ENCODE peak calls at places on chromosomes 4 and X, in ten cellular contexts. V, K, I, F, J, Q, Y, P, U and B are unnamed samples. For H3K36me3, the result is how much of the 10 kb centered on the place peaks cover.

GRCh38 chr4:15024386-15024785 is 22.1 kb downstream of the CPEB2 start:
- DNase-seq in K (no peak), V (no peak), J (no peak), I (no peak), Q (no peak), F (no peak), U (no peak), Y (no peak), P (no peak), B (no peak)

GRCh38 chrX:41781500-41781899 is 57.5 kb downstream of the GPR82 start:
- DNase-seq in P (no peak), Y (no peak), J (no peak), F (peak), K (no peak), I (no peak), U (no peak), Q (peak), V (peak), B (no peak)

GRCh38 chr4:121668368-121669162 is 28.2 kb downstream of the ANXA5 start:
- DNase-seq in K (no peak), F (no peak), Y (no peak), P (no peak), U (no peak), J (no peak), I (no peak), V (no peak), Q (no peak), B (no peak)

GRCh38 chr4:22672519-22672918 is 20.2 kb upstream of the GBA3 start:
- DNase-seq in J (no peak), I (no peak), F (no peak), K (no peak), U (no peak), Q (no peak), Y (no peak), P (no peak), V (no peak), B (no peak)

GRCh38 chrX:136080766-136081165 is 66.6 kb upstream of the FHL1 start:
- DNase-seq in I (no peak), U (no peak), Y (no peak), K (no peak), J (no peak), F (no peak), V (no peak), Q (no peak), P (no peak), B (no peak)

GRCh38 chrX:48064261-48064660 is 7.2 kb downstream of the ZNF630 start:
- DNase-seq in J (no peak), P (no peak), I (no peak), Y (no peak), V (no peak), U (no peak), K (no peak), Q (no peak), F (no peak), B (no peak)

GRCh38 chr4:742096-742741 is 36.6 kb downstream of the PCGF3 start:
- DNase-seq in Q (no peak), F (no peak), P (no peak), J (no peak), K (no peak), Y (no peak), U (no peak), V (no peak), I (no peak), B (no peak)

GRCh38 chr4:174283507-174284180 is at the start of the genes CEP44 and FBXO8:
- DNase-seq in K (peak), I (peak), V (peak), F (peak), Y (peak), J (peak), P (peak), U (peak), Q (peak), B (peak)

GRCh38 chr4:183350317-183351071 is 28.3 kb upstream of the CLDN24 start:
- DNase-seq in Q (no peak), I (no peak), P (peak), J (no peak), V (no peak), K (no peak), U (no peak), Y (no peak), F (no peak), B (no peak)

GRCh38 chr4:7872264-7872771 is 67.3 kb downstream of the AFAP1 start:
- DNase-seq in Q (no peak), I (no peak), F (no peak), P (no peak), K (peak), U (no peak), J (no peak), Y (peak), V (no peak), B (no peak)

GRCh38 chr4:184660978-184661377 is 11.4 kb downstream of the PRIMPOL start:
- DNase-seq in I (no peak), J (no peak), V (no peak), F (no peak), K (no peak), P (no peak), Y (no peak), U (no peak), Q (no peak), B (no peak)

GRCh38 chr4:184668096-184668495 is 18.6 kb downstream of the PRIMPOL start:
- DNase-seq in Y (no peak), U (no peak), K (no peak), F (no peak), V (no peak), Q (no peak), J (no peak), I (no peak), P (no peak), B (no peak)

GRCh38 chr4:184666670-184667069 is 17.1 kb downstream of the PRIMPOL start:
- DNase-seq in V (no peak), Q (no peak), J (no peak), U (no peak), I (no peak), P (peak), Y (no peak), F (no peak), K (no peak), B (no peak)

GRCh38 chr4:184668511-184669114 is 19.1 kb downstream of the PRIMPOL start:
- DNase-seq in U (no peak), Y (no peak), F (no peak), Q (no peak), V (no peak), J (no peak), P (no peak), I (no peak), K (no peak), B (no peak)

GRCh38 chr4:184664445-184665210 is 15.1 kb downstream of the PRIMPOL start:
- DNase-seq in K (no peak), J (no peak), U (no peak), I (no peak), P (no peak), V (no peak), Q (peak), F (peak), Y (no peak), B (no peak)
- H3K36me3 ChIP-seq in K (half or more), J (under half), U (under half), I (under half), P (half or more), V (under half), Q (under half), F (under half), Y (under half), B (under half)

DNA sequence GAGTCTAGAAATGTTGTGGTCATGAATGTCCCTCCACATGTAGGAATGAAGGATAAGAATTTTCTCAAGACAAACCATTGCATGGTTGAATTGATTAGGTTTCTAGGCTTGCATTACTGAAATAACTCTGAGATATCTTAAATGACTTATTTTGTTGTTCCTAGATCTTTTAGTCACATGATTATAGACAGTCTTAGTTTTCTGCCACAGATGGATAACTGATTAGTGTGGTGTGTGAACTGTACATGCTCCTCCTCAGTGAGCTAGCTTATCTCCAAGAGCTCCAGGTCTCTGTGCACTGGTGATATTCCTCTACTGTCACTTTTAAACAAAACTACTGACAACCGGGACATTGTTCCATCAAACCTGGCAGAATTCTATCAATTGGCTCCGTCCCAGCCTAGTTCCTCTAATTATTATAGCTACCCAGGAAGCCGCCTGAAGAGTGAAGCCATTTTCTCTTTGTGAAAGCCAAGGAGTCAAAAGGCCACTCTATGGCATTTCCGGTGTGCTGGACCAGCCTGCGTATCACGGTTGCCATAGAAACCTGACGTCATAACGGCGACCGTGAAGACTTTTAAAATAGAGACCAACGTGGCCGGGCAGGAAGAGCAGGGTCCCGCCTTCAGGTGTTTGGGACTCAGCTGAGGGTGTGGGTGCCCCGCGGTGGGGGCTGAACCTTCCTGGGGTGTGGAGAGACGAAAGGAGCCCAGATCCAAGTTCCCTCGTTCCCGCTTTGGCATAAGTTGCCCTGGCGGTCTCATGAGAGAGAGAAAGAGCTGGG is 28.1 kb downstream of the BEX3 start:
- DNase-seq in V (peak), I (peak), U (peak), J (peak), Y (peak), K (peak), P (peak), F (peak), Q (peak), B (peak)
- TF ChIP-seq EP300 in V (no peak), I (no peak), U (no peak), J (no peak), Y (no peak), K (peak), P (no peak), F (no peak), Q (no peak), B (no peak)

GRCh38 chr4:113645288-113645687 is 116.2 kb downstream of the CAMK2D start:
- DNase-seq in Y (no peak), K (no peak), P (no peak), Q (no peak), V (no peak), I (no peak), F (no peak), U (no peak), J (no peak), B (no peak)
- H3K27ac ChIP-seq in Y (no peak), K (no peak), P (peak), Q (peak), V (peak), I (no peak), F (no peak), U (no peak), J (peak), B (no peak)

GRCh38 chr4:139670765-139671164 is 5.1 kb downstream of the MGST2 start:
- DNase-seq in Q (no peak), P (no peak), I (no peak), U (no peak), J (no peak), Y (no peak), F (no peak), K (no peak), V (no peak), B (no peak)

GRCh38 chr4:139669335-139669734 is 3.7 kb downstream of the MGST2 start:
- DNase-seq in Q (no peak), U (no peak), Y (no peak), I (no peak), J (no peak), P (no peak), F (no peak), V (no peak), K (no peak), B (no peak)

GRCh38 chr4:139668658-139669201 is 3.1 kb downstream of the MGST2 start:
- DNase-seq in F (peak), K (no peak), V (no peak), Q (no peak), J (no peak), I (no peak), U (no peak), Y (no peak), P (no peak), B (no peak)

GRCh38 chr4:139668036-139668435 is 2.4 kb downstream of the MGST2 start:
- DNase-seq in F (no peak), I (no peak), Y (no peak), U (no peak), V (no peak), Q (no peak), K (no peak), P (no peak), J (no peak), B (no peak)

DNA sequence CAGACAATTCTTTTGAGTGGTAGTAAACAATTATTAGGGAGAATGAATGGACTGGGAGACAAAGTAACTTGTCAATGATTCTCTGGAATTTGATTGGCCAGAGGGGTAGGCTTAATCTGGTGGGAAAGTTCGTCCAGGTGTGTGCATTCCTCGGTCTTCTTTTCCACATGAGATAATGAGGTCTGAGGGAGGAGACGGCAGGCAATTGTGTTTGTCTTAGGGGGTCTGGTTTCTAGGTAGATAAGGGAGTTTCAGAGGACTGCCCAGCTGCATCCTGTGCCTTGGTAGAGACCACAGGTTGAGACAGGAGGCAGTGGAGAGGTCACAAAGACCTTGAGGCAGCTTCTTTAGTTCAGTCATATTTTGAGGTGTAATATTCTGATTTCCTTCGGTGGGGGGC is 4.2 kb downstream of the MGST2 start:
- DNase-seq in V (no peak), U (no peak), Q (no peak), J (no peak), F (no peak), Y (no peak), K (no peak), I (no peak), P (no peak), B (no peak)
- H3K36me3 ChIP-seq in V (under half), U (under half), Q (under half), J (under half), F (under half), Y (under half), K (under half), I (under half), P (under half), B (under half)

DNA sequence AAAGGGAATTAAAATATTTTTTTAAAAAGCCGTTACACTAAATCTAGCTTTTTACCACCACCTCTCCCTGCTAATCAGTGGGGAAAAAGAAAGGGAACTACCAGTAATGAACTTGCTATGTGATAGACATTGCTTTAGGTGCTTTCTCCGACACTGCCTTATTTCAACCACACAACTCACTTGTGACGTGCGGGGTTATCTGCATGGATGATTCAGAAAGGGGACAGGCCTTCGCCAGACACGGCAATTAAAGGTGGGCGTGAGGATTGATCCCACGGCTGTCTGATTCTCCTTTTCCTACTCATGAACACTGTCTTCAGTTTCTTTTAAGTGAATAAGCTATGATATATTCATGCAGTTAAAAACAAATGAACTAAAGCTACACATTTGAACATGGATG is 882 bp upstream of the CXCR3 start:
- DNase-seq in K (no peak), Y (no peak), Q (no peak), P (no peak), I (no peak), J (no peak), F (no peak), V (no peak), U (no peak), B (no peak)
- TF ChIP-seq EP300 in K (no peak), Y (no peak), Q (no peak), P (no peak), I (peak), J (no peak), F (no peak), V (no peak), U (no peak), B (no peak)

DNA sequence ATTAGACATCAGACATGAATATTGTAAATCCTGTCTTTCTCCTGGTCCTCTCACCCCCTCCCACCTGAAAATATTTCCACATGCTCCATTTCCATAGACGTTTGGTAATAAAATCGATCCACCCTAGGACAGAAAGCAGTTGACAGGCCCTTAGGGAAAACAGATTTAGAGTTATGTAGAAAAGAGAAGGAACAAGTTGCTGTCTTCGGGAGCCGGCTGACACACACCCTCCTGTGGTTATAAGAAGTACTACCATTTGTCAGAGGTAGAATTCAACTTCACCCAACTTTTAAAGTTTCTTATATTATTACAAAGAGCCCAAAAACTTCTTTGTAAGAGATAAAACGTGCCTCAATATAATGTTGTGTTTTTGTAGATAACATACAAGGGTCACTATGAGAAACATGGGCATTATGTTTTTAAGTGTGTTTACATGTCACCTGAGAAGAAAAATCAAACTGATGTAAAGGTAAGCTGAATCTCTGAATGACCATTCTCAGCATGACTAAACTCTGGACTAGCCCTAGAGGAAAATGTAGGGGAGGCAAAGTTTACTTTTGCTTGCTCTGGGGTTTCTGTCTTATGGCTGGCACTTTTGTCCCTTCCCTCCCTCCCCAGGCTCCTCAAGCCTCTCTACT is 6.7 kb downstream of the MEPE start:
- DNase-seq in J (no peak), I (no peak), Q (no peak), K (no peak), P (no peak), V (no peak), F (peak), U (peak), Y (peak), B (no peak)
- H3K27ac ChIP-seq in J (no peak), I (no peak), Q (no peak), K (peak), P (no peak), V (no peak), F (no peak), U (no peak), Y (peak), B (no peak)

GRCh38 chrX:83771664-83772063 is 89.3 kb upstream of the CYLC1 start:
- DNase-seq in Y (no peak), V (no peak), I (no peak), J (no peak), Q (no peak), P (no peak), F (no peak), K (no peak), U (no peak), B (no peak)
- H3K36me3 ChIP-seq in Y (under half), V (under half), I (under half), J (under half), Q (under half), P (under half), F (under half), K (under half), U (under half), B (under half)

GRCh38 chr4:38309471-38309870 is 349.3 kb downstream of the PTTG2 start:
- DNase-seq in P (no peak), Y (no peak), Q (no peak), F (no peak), K (no peak), V (no peak), U (no peak), I (no peak), J (no peak), B (no peak)
- TF ChIP-seq EP300 in P (no peak), Y (no peak), Q (no peak), F (no peak), K (no peak), V (no peak), U (no peak), I (no peak), J (no peak), B (no peak)

DNA sequence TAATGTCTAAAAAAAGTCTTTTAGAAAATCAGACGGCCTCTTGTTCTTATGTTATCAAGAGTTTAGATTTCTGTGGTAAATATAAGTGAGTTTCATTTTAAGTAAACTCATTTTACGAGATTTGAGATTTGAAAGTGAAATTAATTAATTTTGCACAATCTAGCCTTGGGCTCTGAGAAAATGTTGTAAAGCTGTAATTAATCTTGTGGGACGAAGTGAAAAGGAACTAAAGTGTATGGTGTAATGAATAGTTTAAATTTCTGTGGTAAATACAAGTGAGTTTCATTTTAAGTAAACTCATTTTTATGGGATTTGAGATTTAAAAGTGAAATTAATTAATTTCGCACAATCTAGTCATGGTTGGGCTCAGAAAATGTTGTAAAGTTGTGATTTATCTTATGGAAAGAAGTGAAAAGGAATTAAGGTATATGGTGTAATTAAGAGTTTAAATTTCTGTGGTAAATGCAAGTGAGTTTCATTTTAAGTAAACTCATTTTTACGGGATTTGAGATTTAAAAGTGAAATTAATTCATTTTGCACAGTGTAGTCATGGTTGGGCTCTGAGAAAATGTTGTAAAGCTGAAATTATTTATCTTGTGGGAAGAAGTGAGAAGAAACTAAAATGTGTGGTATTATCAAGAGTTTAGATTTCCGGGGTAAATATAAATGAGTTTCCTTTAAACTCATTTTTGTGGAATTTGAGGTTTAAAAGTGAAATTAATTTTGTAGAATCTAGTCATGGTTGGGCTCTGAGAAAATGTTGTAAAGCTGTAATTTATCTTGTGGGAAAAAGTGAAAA is 1.6 kb downstream of the SCML1 start:
- DNase-seq in P (no peak), K (no peak), J (no peak), V (no peak), Y (no peak), Q (no peak), I (peak), U (no peak), F (no peak), B (no peak)
- H3K27ac ChIP-seq in P (peak), K (peak), J (peak), V (peak), Y (peak), Q (peak), I (peak), U (peak), F (no peak), B (no peak)